ENCODE peak calls at places on chromosomes 1 and 21, in four cellular contexts. K, N, A and P are unnamed samples.

GRCh38 chr1:44820945-44821715 is 12.8 kb downstream of the BTBD19 start:
- DNase-seq in K (no peak), N (no peak), A (no peak), P (no peak)

GRCh38 chr1:170134126-170134525 is 11.6 kb upstream of the NTMT2 start:
- DNase-seq in K (no peak), N (no peak), A (no peak), P (no peak)

GRCh38 chr1:183881387-183882084 is 76.6 kb downstream of the RGL1 start:
- DNase-seq in K (no peak), N (peak), A (peak), P (no peak)

GRCh38 chr1:185016880-185017279 is 28.5 kb upstream of the RNF2 start:
- DNase-seq in K (no peak), N (no peak), A (no peak), P (no peak)

GRCh38 chr1:55474168-55474786 is 259.1 kb upstream of the USP24 start:
- DNase-seq in K (no peak), N (peak), A (no peak), P (no peak)

GRCh38 chr1:96538001-96538649 is 183.5 kb upstream of the PTBP2 start:
- DNase-seq in K (no peak), N (peak), A (peak), P (no peak)

GRCh38 chr1:167546935-167547334 is 6.6 kb downstream of the CREG1 start:
- DNase-seq in K (no peak), N (no peak), A (no peak), P (no peak)

GRCh38 chr1:77322061-77322900 is 40.5 kb downstream of the AK5 start:
- DNase-seq in K (no peak), N (peak), A (no peak), P (no peak)

GRCh38 chr1:10788592-10789006 is 7.8 kb downstream of the CASZ1 start:
- DNase-seq in K (no peak), N (no peak), A (peak), P (no peak)

GRCh38 chr1:76133977-76134376 is 59.4 kb downstream of the ST6GALNAC3 start:
- DNase-seq in K (no peak), N (no peak), A (no peak), P (no peak)

GRCh38 chr1:168220470-168220871 is 5.3 kb upstream of the SFT2D2 start:
- DNase-seq in K (no peak), N (no peak), A (no peak), P (no peak)

GRCh38 chr1:51955797-51956527 is 34.5 kb downstream of the RAB3B start:
- DNase-seq in K (no peak), N (no peak), A (no peak), P (no peak)

GRCh38 chr1:210565316-210565715 is 236.6 kb downstream of the HHAT start:
- DNase-seq in K (no peak), N (no peak), A (no peak), P (no peak)

GRCh38 chr1:66478116-66478515 is 55.8 kb upstream of the SGIP1 start:
- DNase-seq in K (no peak), N (peak), A (no peak), P (no peak)

GRCh38 chr1:39526466-39527189 is 35.2 kb downstream of the BMP8A start:
- DNase-seq in K (no peak), N (no peak), A (no peak), P (no peak)

GRCh38 chr1:247331526-247332214 is at the start of gene ZNF496:
- DNase-seq in K (peak), N (peak), A (peak), P (peak)

GRCh38 chr1:48790397-48790796 is 13.7 kb upstream of the BEND5 start:
- DNase-seq in K (no peak), N (no peak), A (no peak), P (no peak)

GRCh38 chr1:241749924-241750695 is 97.9 kb upstream of the EXO1 start:
- DNase-seq in K (no peak), N (no peak), A (no peak), P (no peak)

GRCh38 chr1:79497193-79497773 is 490.8 kb upstream of the ADGRL4 start:
- DNase-seq in K (no peak), N (peak), A (no peak), P (peak)

GRCh38 chr1:94286864-94287437 is 49.6 kb upstream of the ARHGAP29 start:
- DNase-seq in K (no peak), N (no peak), A (no peak), P (no peak)

GRCh38 chr21:41648591-41649031 is 118.2 kb downstream of the RIPK4 start:
- DNase-seq in K (no peak), N (no peak), A (no peak), P (no peak)

GRCh38 chr1:65527211-65527610 is 106.7 kb downstream of the LEPR start:
- DNase-seq in K (no peak), N (no peak), A (no peak), P (no peak)

GRCh38 chr1:208309771-208310170 is 65.6 kb upstream of the PLXNA2 start:
- DNase-seq in K (no peak), N (no peak), A (no peak), P (no peak)

GRCh38 chr1:197787056-197787455 is 11.8 kb upstream of the DENND1B start:
- DNase-seq in K (no peak), N (no peak), A (no peak), P (no peak)

GRCh38 chr1:34701326-34702129 is 53.3 kb upstream of the GJB5 start:
- DNase-seq in K (peak), N (no peak), A (no peak), P (no peak)

GRCh38 chr1:18211764-18212163 is 104.2 kb downstream of the IGSF21 start:
- DNase-seq in K (no peak), N (no peak), A (no peak), P (no peak)

GRCh38 chr1:118266436-118266835 is 81.4 kb upstream of the SPAG17 start:
- DNase-seq in K (no peak), N (no peak), A (no peak), P (no peak)

GRCh38 chr1:207021139-207021861 is 11.3 kb downstream of the C1orf116 start:
- DNase-seq in K (no peak), N (no peak), A (no peak), P (no peak)

GRCh38 chr1:155933591-155934096 is 569 bp downstream of the KHDC4 start:
- DNase-seq in K (peak), N (no peak), A (no peak), P (no peak)

GRCh38 chr1:52365091-52365745 is 787 bp downstream of the CC2D1B start:
- DNase-seq in K (peak), N (peak), A (peak), P (no peak)

GRCh38 chr1:18812540-18812939 is 46.9 kb downstream of the TAS1R2 start:
- DNase-seq in K (no peak), N (no peak), A (no peak), P (no peak)

GRCh38 chr1:203190949-203191348 is 4.4 kb upstream of the CHI3L1 start:
- DNase-seq in K (no peak), N (no peak), A (no peak), P (no peak)

GRCh38 chr1:62384276-62385005 is 52.4 kb upstream of the USP1 start:
- DNase-seq in K (peak), N (peak), A (peak), P (peak)

GRCh38 chr21:28447453-28447852 is 545.2 kb downstream of the LTN1 start:
- DNase-seq in K (no peak), N (no peak), A (no peak), P (no peak)